ENCODE peak calls at places on chromosomes 13 and 19, in nine cellular contexts. P is cardiac fibroblast, F is activated B cell treated with CpG ODN at 0.5 μM for 24 hours, Q is HFFc6, W is mesothelial cell of epicardium, V is thoracic aorta, D is heart right ventricle, S is AG09319, B is Calu3. E is an unnamed sample.

GRCh38 chr19:44677019-44677809 is 5.9 kb downstream of the CEACAM19 start:
- DNase-seq in V (no peak), D (no peak), B (no peak), Q (peak), P (peak), S (no peak), F (no peak), W (no peak), E (no peak)

GRCh38 chr19:9039728-9040127 is 29.5 kb upstream of the MUC16 start:
- DNase-seq in D (no peak), W (no peak), S (no peak), P (no peak), Q (no peak), V (no peak), F (no peak), B (no peak), E (no peak)

GRCh38 chr13:79674765-79675515 is 194.0 kb downstream of the NDFIP2 start:
- DNase-seq in W (no peak), B (no peak), F (no peak), D (no peak), P (no peak), V (no peak), Q (no peak), S (no peak), E (no peak)

GRCh38 chr19:35313614-35314013 is 15.4 kb upstream of the CD22 start:
- DNase-seq in P (no peak), S (no peak), Q (no peak), V (no peak), W (no peak), D (no peak), F (no peak), B (peak), E (no peak)

GRCh38 chr13:33512880-33513554 is 227.5 kb upstream of the STARD13 start:
- DNase-seq in D (no peak), W (no peak), P (no peak), Q (peak), V (no peak), F (no peak), S (no peak), B (no peak), E (no peak)

GRCh38 chr19:58516964-58517833 is 2.4 kb downstream of the ZBTB45 start:
- DNase-seq in F (no peak), W (no peak), D (no peak), Q (no peak), B (no peak), P (no peak), S (no peak), V (no peak), E (no peak)

GRCh38 chr13:111153977-111154332 is 38.8 kb downstream of the ARHGEF7 start:
- DNase-seq in Q (no peak), P (no peak), W (no peak), F (no peak), B (peak), S (no peak), D (no peak), V (no peak), E (peak)

GRCh38 chr13:29909975-29910674 is 59.7 kb upstream of the UBL3 start:
- DNase-seq in S (no peak), W (no peak), D (no peak), Q (peak), F (no peak), B (no peak), V (no peak), P (peak), E (no peak)

GRCh38 chr19:34461375-34462100 is 20.0 kb upstream of the WTIP start:
- DNase-seq in F (no peak), S (no peak), V (peak), P (no peak), Q (peak), D (no peak), B (no peak), W (no peak), E (no peak)

GRCh38 chr13:84418041-84418440 is 535.8 kb upstream of the SLITRK1 start:
- DNase-seq in W (no peak), P (no peak), D (no peak), F (no peak), S (no peak), V (no peak), Q (no peak), B (no peak), E (no peak)

GRCh38 chr13:56332671-56333070 is 808.0 kb upstream of the PRR20A start:
- DNase-seq in F (no peak), D (no peak), W (no peak), S (no peak), P (no peak), B (no peak), V (no peak), Q (no peak), E (no peak)

GRCh38 chr19:19823916-19824315 is 2.4 kb upstream of the ZNF506 start:
- DNase-seq in B (no peak), V (no peak), D (no peak), Q (no peak), F (no peak), P (no peak), S (no peak), W (no peak), E (peak)

GRCh38 chr19:46480409-46480808 is 9.0 kb upstream of the PNMA8A start:
- DNase-seq in P (peak), V (no peak), D (peak), Q (no peak), S (no peak), F (no peak), W (no peak), B (no peak), E (no peak)

GRCh38 chr19:35290381-35291135 is 1.4 kb upstream of the MAG start:
- DNase-seq in Q (no peak), B (no peak), P (no peak), W (no peak), D (no peak), F (no peak), V (no peak), S (no peak), E (no peak)

GRCh38 chr13:100984349-100984748 is 309.8 kb upstream of the TMTC4 start:
- DNase-seq in Q (no peak), S (no peak), F (no peak), W (no peak), P (no peak), B (no peak), D (no peak), V (no peak), E (no peak)

GRCh38 chr13:100986571-100986970 is 312.0 kb upstream of the TMTC4 start:
- DNase-seq in S (no peak), V (no peak), Q (no peak), B (no peak), D (no peak), P (no peak), W (no peak), F (no peak), E (no peak)

GRCh38 chr13:100987993-100988392 is 313.4 kb upstream of the TMTC4 start:
- DNase-seq in W (no peak), D (no peak), V (no peak), P (no peak), Q (no peak), F (no peak), S (no peak), B (no peak), E (no peak)

DNA sequence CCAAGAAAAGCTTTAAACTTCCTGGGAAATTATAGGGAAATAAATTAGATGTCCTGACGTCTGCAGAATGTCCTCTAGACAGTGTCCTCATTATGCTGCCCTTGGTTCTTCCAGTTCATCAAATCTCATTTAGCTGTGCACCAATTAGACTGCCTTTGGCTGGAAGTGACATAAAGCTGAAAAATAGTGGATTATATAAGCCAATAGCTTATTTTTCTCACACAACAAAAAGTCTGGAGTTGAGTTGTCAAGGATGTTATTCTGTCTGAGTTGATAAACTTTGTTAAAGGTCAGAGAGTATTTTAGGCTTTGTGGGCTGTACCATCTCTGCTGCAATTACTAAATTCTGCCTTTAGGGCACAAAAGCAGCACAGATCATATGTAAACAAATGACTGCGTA is 314.8 kb upstream of the TMTC4 start:
- DNase-seq in D (no peak), B (no peak), P (no peak), Q (no peak), V (no peak), F (no peak), W (no peak), S (no peak), E (no peak)
- TF ChIP-seq CTCF in D (no peak), B (no peak), P (no peak), Q (no peak), V (no peak), F (no peak), W (no peak), S (no peak), E (no peak)

DNA sequence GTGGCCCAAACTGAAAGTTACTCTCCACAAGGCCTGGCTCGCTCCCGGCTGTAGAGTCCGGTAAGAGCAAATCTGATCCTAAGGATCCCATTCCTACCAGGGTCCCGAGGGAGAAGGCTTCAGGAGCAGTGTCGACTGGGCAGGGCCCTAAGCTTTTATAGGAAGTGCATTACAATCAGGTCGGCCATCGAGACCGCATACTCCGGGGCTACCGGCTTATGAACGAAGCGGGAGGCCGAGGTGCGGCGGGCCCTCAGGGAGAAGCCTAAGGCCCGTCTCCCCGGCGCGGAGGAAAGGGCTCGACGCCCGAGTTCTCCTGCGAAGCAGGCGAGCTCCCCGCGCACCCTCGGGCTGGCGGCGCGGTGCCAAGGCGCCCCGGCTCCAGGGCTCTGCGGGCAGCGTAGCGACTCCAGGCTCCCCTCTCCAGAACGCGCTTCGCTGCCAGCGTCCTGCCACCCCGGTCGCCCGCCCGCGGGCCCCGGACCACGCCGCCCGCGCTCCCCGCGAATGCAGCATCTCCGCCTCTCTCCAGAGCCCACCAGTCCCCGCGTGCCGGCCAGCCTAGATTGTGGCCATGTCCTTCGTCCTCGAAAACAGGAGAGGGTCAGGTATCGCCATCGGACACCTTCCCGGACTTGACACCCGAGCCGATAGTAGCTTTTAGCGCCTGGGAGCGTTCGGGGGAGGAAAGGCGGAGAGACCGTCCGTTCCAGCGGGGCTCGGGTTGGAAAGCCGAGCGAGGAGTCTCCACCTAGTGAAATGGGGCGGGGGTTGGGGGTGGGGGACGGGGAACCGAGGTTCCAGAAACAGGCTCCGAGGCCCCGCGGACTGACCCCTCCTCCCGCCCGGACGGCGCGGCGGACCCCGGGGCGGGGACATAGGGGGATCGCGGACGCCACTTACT is 1.3 kb downstream of the EFNB2 start:
- DNase-seq in Q (peak), V (no peak), S (no peak), D (peak), W (peak), B (peak), P (peak), F (peak), E (peak)
- TF ChIP-seq CTCF in Q (no peak), V (no peak), S (no peak), D (no peak), W (no peak), B (no peak), P (peak), F (no peak), E (no peak)

GRCh38 chr13:101474419-101474957 is 22.0 kb downstream of the ITGBL1 start:
- DNase-seq in W (peak), S (peak), B (peak), V (no peak), Q (peak), F (no peak), P (peak), D (no peak), E (no peak)
- TF ChIP-seq CTCF in W (no peak), S (peak), B (no peak), V (peak), Q (peak), F (no peak), P (peak), D (no peak), E (peak)

DNA sequence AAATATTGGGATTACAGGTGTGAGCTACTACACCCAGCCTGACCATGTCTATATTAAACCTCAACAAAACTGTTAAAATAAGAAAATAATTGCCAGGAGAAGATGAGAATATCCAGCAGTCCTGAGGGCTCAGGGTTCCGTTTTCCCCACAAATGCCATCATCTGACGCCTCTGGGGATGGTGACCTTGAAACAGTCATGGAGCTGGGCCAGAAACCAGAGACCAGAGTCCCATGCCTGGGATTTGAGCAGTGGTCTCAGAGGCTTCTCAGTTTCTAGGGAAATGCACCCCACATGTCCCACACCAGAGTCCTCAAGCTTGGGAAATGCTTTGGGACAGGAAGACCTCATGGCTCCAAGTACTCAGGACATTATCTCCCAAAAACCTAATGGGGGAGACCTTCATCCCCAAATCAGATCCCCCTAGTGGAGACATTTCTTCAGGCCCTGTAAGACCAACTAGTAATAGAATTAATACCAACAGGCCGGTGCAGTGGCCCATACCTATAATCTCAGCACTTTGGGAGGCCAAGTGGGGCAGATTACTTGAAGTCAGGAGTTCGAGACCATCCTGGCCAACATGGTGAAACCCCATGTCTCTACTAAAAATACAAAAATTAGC is 2.9 kb upstream of the MAP1S start:
- DNase-seq in B (no peak), Q (no peak), V (no peak), S (no peak), F (no peak), D (no peak), W (no peak), P (no peak), E (no peak)
- TF ChIP-seq CTCF in B (no peak), Q (peak), V (peak), S (no peak), F (no peak), D (no peak), W (peak), P (peak), E (no peak)

DNA sequence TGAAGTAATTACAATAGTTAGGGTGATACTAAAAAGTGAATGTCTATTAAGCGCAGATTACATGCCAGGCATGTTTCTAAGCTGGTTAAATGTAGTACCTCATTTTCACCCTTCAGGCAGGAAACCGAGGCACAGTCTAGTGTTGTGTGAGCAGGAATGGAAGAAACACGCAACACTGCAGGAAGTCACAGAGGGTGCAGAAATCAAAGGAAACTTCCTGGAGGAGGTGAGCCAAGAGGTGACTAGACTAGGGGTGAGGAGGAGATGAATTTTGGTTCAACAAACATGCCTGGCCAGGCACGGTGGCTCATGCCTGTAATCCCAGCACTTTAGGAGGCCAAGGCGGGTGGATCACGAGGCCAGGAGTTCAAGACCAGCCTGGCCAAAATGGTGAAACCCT is 41.8 kb downstream of the ZNF473 start:
- DNase-seq in V (no peak), B (no peak), W (no peak), F (no peak), D (no peak), Q (no peak), P (no peak), S (no peak), E (no peak)
- TF ChIP-seq CTCF in V (no peak), B (no peak), W (no peak), F (no peak), D (no peak), Q (no peak), P (no peak), S (no peak), E (no peak)

GRCh38 chr13:73934215-73934623 is 200.0 kb downstream of the KLF12 start:
- DNase-seq in B (no peak), V (no peak), P (no peak), F (no peak), S (no peak), W (no peak), D (no peak), Q (no peak), E (no peak)
- TF ChIP-seq CTCF in B (no peak), V (no peak), P (no peak), F (no peak), S (no peak), W (no peak), D (no peak), Q (no peak), E (no peak)

E was measured in GM10248.